ENCODE peak calls at places on chromosomes 4 and X, in seven cellular contexts. One of them, this sample, is unnamed.

GRCh38 chr4:76600447-76600846 is 165.4 kb downstream of the SHROOM3 start:
- DNase-seq in nephron progenitor cell: no peak
- DNase-seq in amygdala: no peak
- DNase-seq in right atrium auricular region: no peak
- DNase-seq in NCI-H1105: no peak
- DNase-seq in activated B cell treated with CpG ODN at 0.5 μM for 24 hours: no peak
- DNase-seq in endodermal cell: no peak
- DNase-seq in this sample: no peak

GRCh38 chr4:82293304-82293703 is 80.5 kb downstream of the HNRNPD start:
- DNase-seq in nephron progenitor cell: no peak
- DNase-seq in amygdala: no peak
- DNase-seq in right atrium auricular region: no peak
- DNase-seq in NCI-H1105: no peak
- DNase-seq in activated B cell treated with CpG ODN at 0.5 μM for 24 hours: no peak
- DNase-seq in endodermal cell: no peak
- DNase-seq in this sample: no peak

GRCh38 chr4:10664408-10664807 is 20.2 kb downstream of the CLNK start:
- DNase-seq in nephron progenitor cell: no peak
- DNase-seq in amygdala: no peak
- DNase-seq in right atrium auricular region: peak; percentile 62
- DNase-seq in NCI-H1105: no peak
- DNase-seq in activated B cell treated with CpG ODN at 0.5 μM for 24 hours: no peak
- DNase-seq in endodermal cell: no peak
- DNase-seq in this sample: no peak

GRCh38 chr4:38605794-38606586 is 58.0 kb upstream of the KLF3 start:
- DNase-seq in nephron progenitor cell: peak; percentile 8
- DNase-seq in amygdala: no peak
- DNase-seq in right atrium auricular region: peak; percentile 59
- DNase-seq in NCI-H1105: no peak
- DNase-seq in activated B cell treated with CpG ODN at 0.5 μM for 24 hours: no peak
- DNase-seq in endodermal cell: no peak
- DNase-seq in this sample: peak; percentile 66

GRCh38 chr4:150679767-150680088 is 97.8 kb downstream of the MAB21L2 start:
- DNase-seq in nephron progenitor cell: no peak
- DNase-seq in amygdala: no peak
- DNase-seq in right atrium auricular region: no peak
- DNase-seq in NCI-H1105: no peak
- DNase-seq in activated B cell treated with CpG ODN at 0.5 μM for 24 hours: no peak
- DNase-seq in endodermal cell: no peak
- DNase-seq in this sample: no peak

GRCh38 chrX:133215747-133216146 is 2.4 kb downstream of the TFDP3 start:
- DNase-seq in nephron progenitor cell: peak; percentile 38
- DNase-seq in amygdala: no peak
- DNase-seq in right atrium auricular region: no peak
- DNase-seq in NCI-H1105: no peak
- DNase-seq in activated B cell treated with CpG ODN at 0.5 μM for 24 hours: no peak
- DNase-seq in endodermal cell: peak; percentile 64
- DNase-seq in this sample: no peak

GRCh38 chr4:2378408-2378807 is 40.0 kb downstream of the ZFYVE28 start:
- DNase-seq in nephron progenitor cell: no peak
- DNase-seq in amygdala: no peak
- DNase-seq in right atrium auricular region: no peak
- DNase-seq in NCI-H1105: no peak
- DNase-seq in activated B cell treated with CpG ODN at 0.5 μM for 24 hours: no peak
- DNase-seq in endodermal cell: no peak
- DNase-seq in this sample: no peak

GRCh38 chr4:164874791-164875190 is 2.2 kb upstream of the APELA start:
- DNase-seq in nephron progenitor cell: no peak
- DNase-seq in amygdala: no peak
- DNase-seq in right atrium auricular region: no peak
- DNase-seq in NCI-H1105: no peak
- DNase-seq in activated B cell treated with CpG ODN at 0.5 μM for 24 hours: no peak
- DNase-seq in endodermal cell: no peak
- DNase-seq in this sample: no peak

GRCh38 chr4:24208691-24209090 is 318.8 kb upstream of the PPARGC1A start:
- DNase-seq in nephron progenitor cell: no peak
- DNase-seq in amygdala: no peak
- DNase-seq in right atrium auricular region: no peak
- DNase-seq in NCI-H1105: no peak
- DNase-seq in activated B cell treated with CpG ODN at 0.5 μM for 24 hours: no peak
- DNase-seq in endodermal cell: no peak
- DNase-seq in this sample: no peak

GRCh38 chrX:71160475-71160874 is 15.8 kb downstream of the NLGN3 start:
- DNase-seq in nephron progenitor cell: no peak
- DNase-seq in amygdala: no peak
- DNase-seq in right atrium auricular region: no peak
- DNase-seq in NCI-H1105: no peak
- DNase-seq in activated B cell treated with CpG ODN at 0.5 μM for 24 hours: no peak
- DNase-seq in endodermal cell: no peak
- DNase-seq in this sample: no peak

GRCh38 chr4:64713256-64713840 is 304.1 kb upstream of the TECRL start:
- DNase-seq in nephron progenitor cell: no peak
- DNase-seq in amygdala: no peak
- DNase-seq in right atrium auricular region: no peak
- DNase-seq in NCI-H1105: no peak
- DNase-seq in activated B cell treated with CpG ODN at 0.5 μM for 24 hours: no peak
- DNase-seq in endodermal cell: no peak
- DNase-seq in this sample: no peak

GRCh38 chr4:24006269-24006668 is 116.4 kb upstream of the PPARGC1A start:
- DNase-seq in nephron progenitor cell: no peak
- DNase-seq in amygdala: no peak
- DNase-seq in right atrium auricular region: no peak
- DNase-seq in NCI-H1105: no peak
- DNase-seq in activated B cell treated with CpG ODN at 0.5 μM for 24 hours: no peak
- DNase-seq in endodermal cell: no peak
- DNase-seq in this sample: no peak

GRCh38 chr4:173281420-173282333 is 52.5 kb downstream of the HMGB2 start:
- DNase-seq in nephron progenitor cell: no peak
- DNase-seq in amygdala: no peak
- DNase-seq in right atrium auricular region: no peak
- DNase-seq in NCI-H1105: no peak
- DNase-seq in activated B cell treated with CpG ODN at 0.5 μM for 24 hours: no peak
- DNase-seq in endodermal cell: no peak
- DNase-seq in this sample: no peak

GRCh38 chr4:163331629-163332360 is 601 bp downstream of the NPY1R start:
- DNase-seq in nephron progenitor cell: peak; percentile 59
- DNase-seq in amygdala: no peak
- DNase-seq in right atrium auricular region: no peak
- DNase-seq in NCI-H1105: peak; percentile 30
- DNase-seq in activated B cell treated with CpG ODN at 0.5 μM for 24 hours: no peak
- DNase-seq in endodermal cell: peak; percentile 80
- DNase-seq in this sample: no peak

GRCh38 chrX:134013092-134013497 is 27.7 kb upstream of the GPC3 start:
- DNase-seq in nephron progenitor cell: no peak
- DNase-seq in amygdala: no peak
- DNase-seq in right atrium auricular region: no peak
- DNase-seq in NCI-H1105: no peak
- DNase-seq in activated B cell treated with CpG ODN at 0.5 μM for 24 hours: no peak
- DNase-seq in endodermal cell: no peak
- DNase-seq in this sample: no peak

GRCh38 chr4:38189445-38189844 is 229.2 kb downstream of the PTTG2 start:
- DNase-seq in nephron progenitor cell: no peak
- DNase-seq in amygdala: no peak
- DNase-seq in right atrium auricular region: no peak
- DNase-seq in NCI-H1105: no peak
- DNase-seq in activated B cell treated with CpG ODN at 0.5 μM for 24 hours: no peak
- DNase-seq in endodermal cell: no peak
- DNase-seq in this sample: no peak

GRCh38 chr4:148730766-148731165 is 288.6 kb upstream of the NR3C2 start:
- DNase-seq in nephron progenitor cell: no peak
- DNase-seq in amygdala: no peak
- DNase-seq in right atrium auricular region: no peak
- DNase-seq in NCI-H1105: no peak
- DNase-seq in activated B cell treated with CpG ODN at 0.5 μM for 24 hours: no peak
- DNase-seq in endodermal cell: no peak
- DNase-seq in this sample: no peak

GRCh38 chr4:137623013-137623412 is 90.7 kb upstream of the PCDH18 start:
- DNase-seq in nephron progenitor cell: no peak
- DNase-seq in amygdala: no peak
- DNase-seq in right atrium auricular region: no peak
- DNase-seq in NCI-H1105: no peak
- DNase-seq in activated B cell treated with CpG ODN at 0.5 μM for 24 hours: no peak
- DNase-seq in endodermal cell: no peak
- DNase-seq in this sample: no peak

GRCh38 chrX:111199505-111199904 is 70.8 kb downstream of the CAPN6 start:
- DNase-seq in nephron progenitor cell: no peak
- DNase-seq in amygdala: no peak
- DNase-seq in right atrium auricular region: no peak
- DNase-seq in NCI-H1105: no peak
- DNase-seq in activated B cell treated with CpG ODN at 0.5 μM for 24 hours: no peak
- DNase-seq in endodermal cell: no peak
- DNase-seq in this sample: no peak

GRCh38 chrX:53594354-53594753 is 92.2 kb downstream of the HUWE1 start:
- DNase-seq in nephron progenitor cell: no peak
- DNase-seq in amygdala: no peak
- DNase-seq in right atrium auricular region: no peak
- DNase-seq in NCI-H1105: no peak
- DNase-seq in activated B cell treated with CpG ODN at 0.5 μM for 24 hours: no peak
- DNase-seq in endodermal cell: no peak
- DNase-seq in this sample: no peak

GRCh38 chr4:55447108-55447708 is 51.5 kb downstream of the TMEM165 start:
- DNase-seq in nephron progenitor cell: no peak
- DNase-seq in amygdala: no peak
- DNase-seq in right atrium auricular region: no peak
- DNase-seq in NCI-H1105: no peak
- DNase-seq in activated B cell treated with CpG ODN at 0.5 μM for 24 hours: no peak
- DNase-seq in endodermal cell: no peak
- DNase-seq in this sample: no peak

GRCh38 chr4:27198246-27198645 is 337.6 kb downstream of the STIM2 start:
- DNase-seq in nephron progenitor cell: no peak
- DNase-seq in amygdala: no peak
- DNase-seq in right atrium auricular region: no peak
- DNase-seq in NCI-H1105: no peak
- DNase-seq in activated B cell treated with CpG ODN at 0.5 μM for 24 hours: no peak
- DNase-seq in endodermal cell: no peak
- DNase-seq in this sample: no peak

GRCh38 chr4:152278505-152279301 is 257.2 kb downstream of the FBXW7 start:
- DNase-seq in nephron progenitor cell: no peak
- DNase-seq in amygdala: peak; percentile 18
- DNase-seq in right atrium auricular region: no peak
- DNase-seq in NCI-H1105: no peak
- DNase-seq in activated B cell treated with CpG ODN at 0.5 μM for 24 hours: no peak
- DNase-seq in endodermal cell: peak; percentile 73
- DNase-seq in this sample: no peak

GRCh38 chr4:87557348-87557747 is 28.2 kb upstream of the SPARCL1 start:
- DNase-seq in nephron progenitor cell: no peak
- DNase-seq in amygdala: no peak
- DNase-seq in right atrium auricular region: no peak
- DNase-seq in NCI-H1105: no peak
- DNase-seq in activated B cell treated with CpG ODN at 0.5 μM for 24 hours: no peak
- DNase-seq in endodermal cell: no peak
- DNase-seq in this sample: no peak

GRCh38 chrX:34585561-34585960 is 71.5 kb downstream of the TMEM47 start:
- DNase-seq in nephron progenitor cell: no peak
- DNase-seq in amygdala: no peak
- DNase-seq in right atrium auricular region: no peak
- DNase-seq in NCI-H1105: no peak
- DNase-seq in activated B cell treated with CpG ODN at 0.5 μM for 24 hours: no peak
- DNase-seq in endodermal cell: no peak
- DNase-seq in this sample: no peak

GRCh38 chr4:138158746-138159297 is 83.3 kb downstream of the SLC7A11 start:
- DNase-seq in nephron progenitor cell: no peak
- DNase-seq in amygdala: no peak
- DNase-seq in right atrium auricular region: no peak
- DNase-seq in NCI-H1105: no peak
- DNase-seq in activated B cell treated with CpG ODN at 0.5 μM for 24 hours: no peak
- DNase-seq in endodermal cell: no peak
- DNase-seq in this sample: no peak

GRCh38 chrX:16484338-16484737 is 165.6 kb upstream of the S100G start:
- DNase-seq in nephron progenitor cell: no peak
- DNase-seq in amygdala: no peak
- DNase-seq in right atrium auricular region: no peak
- DNase-seq in NCI-H1105: no peak
- DNase-seq in activated B cell treated with CpG ODN at 0.5 μM for 24 hours: no peak
- DNase-seq in endodermal cell: no peak
- DNase-seq in this sample: no peak

This sample was measured in osteocyte.